ENCODE peak calls at places on chromosome 18, in six cellular contexts. K is germinal center, M is NCI-H1105, W is HFF-Myc, N is PC-3, O is GM04504. B is an unnamed sample.

GRCh38 chr18:44946529-44947113 is 265.9 kb downstream of the SETBP1 start:
- DNase-seq in O (no peak), M (peak), N (no peak), K (no peak), W (no peak), B (no peak)

GRCh38 chr18:50819027-50819726 is 639 bp downstream of the MRO start:
- DNase-seq in O (no peak), W (no peak), K (no peak), M (peak), N (peak), B (no peak)

GRCh38 chr18:74356959-74357358 is 41.3 kb downstream of the C18orf63 start:
- DNase-seq in K (no peak), M (no peak), N (no peak), W (no peak), O (no peak), B (no peak)

GRCh38 chr18:13266208-13267100 is 47.9 kb downstream of the LDLRAD4 start:
- DNase-seq in K (no peak), M (no peak), N (no peak), O (no peak), W (no peak), B (no peak)

GRCh38 chr18:22935431-22935830 is 2.3 kb downstream of the RBBP8 start:
- DNase-seq in O (no peak), W (no peak), K (no peak), M (no peak), N (no peak), B (no peak)

GRCh38 chr18:3279201-3280185 is 17.6 kb downstream of the MYL12B start:
- DNase-seq in O (no peak), M (no peak), N (no peak), W (no peak), K (peak), B (no peak)

GRCh38 chr18:22032392-22032961 is 136.9 kb upstream of the GATA6 start:
- DNase-seq in W (peak), N (peak), K (no peak), O (peak), M (no peak), B (peak)

GRCh38 chr18:3171631-3172030 is 48.1 kb downstream of the MYOM1 start:
- DNase-seq in M (no peak), O (no peak), N (no peak), W (no peak), K (no peak), B (no peak)

GRCh38 chr18:78430171-78430857 is 549.3 kb upstream of the SALL3 start:
- DNase-seq in W (no peak), M (peak), N (no peak), O (no peak), K (no peak), B (no peak)

GRCh38 chr18:70337139-70337972 is 48.5 kb downstream of the SOCS6 start:
- DNase-seq in O (peak), K (no peak), W (peak), M (no peak), N (peak), B (peak)

GRCh38 chr18:55220523-55220922 is 261.3 kb upstream of the CCDC68 start:
- DNase-seq in M (no peak), W (no peak), O (no peak), K (peak), N (no peak), B (no peak)